ENCODE peak calls at places on chromosomes 4 and X, in ten cellular contexts. One of them, this sample, is unnamed.
A peak's percentile ranks its signal among the peaks of the same experiment; 100 is the strongest.

GRCh38 chrX:110116581-110116980 is 113.7 kb downstream of the TMEM164 start:
- DNase-seq in stimulated activated CD4-positive, alpha-beta T cell treated with anti-CD3 and anti-CD28 coated beads, Interleukin-1b, Interleukin-23, amount 100 ng/mL, for 48 hours: no peak
- DNase-seq in germinal center: no peak
- DNase-seq in IMR-90: no peak
- DNase-seq in fibroblast of the aortic adventitia: no peak
- DNase-seq in upper lobe of right lung: no peak
- DNase-seq in A172: no peak
- DNase-seq in AG04450: no peak
- DNase-seq in caudate nucleus: no peak
- DNase-seq in left cardiac atrium: no peak
- DNase-seq in this sample: no peak

GRCh38 chrX:134171661-134172587 is 65.1 kb upstream of the CCDC160 start:
- DNase-seq in IMR-90: no peak
- DNase-seq in AG04450: no peak
- DNase-seq in fibroblast of the aortic adventitia: no peak
- DNase-seq in left cardiac atrium: peak; percentile 39
- DNase-seq in stimulated activated CD4-positive, alpha-beta T cell treated with anti-CD3 and anti-CD28 coated beads, Interleukin-1b, Interleukin-23, amount 100 ng/mL, for 48 hours: peak; percentile 53
- DNase-seq in caudate nucleus: no peak
- DNase-seq in germinal center: peak; percentile 5
- DNase-seq in upper lobe of right lung: peak; percentile 61
- DNase-seq in A172: no peak
- DNase-seq in this sample: no peak

GRCh38 chr4:96228463-96228862 is 388.6 kb downstream of the PDHA2 start:
- DNase-seq in caudate nucleus: no peak
- DNase-seq in upper lobe of right lung: no peak
- DNase-seq in germinal center: no peak
- DNase-seq in left cardiac atrium: no peak
- DNase-seq in AG04450: no peak
- DNase-seq in IMR-90: no peak
- DNase-seq in fibroblast of the aortic adventitia: no peak
- DNase-seq in A172: no peak
- DNase-seq in stimulated activated CD4-positive, alpha-beta T cell treated with anti-CD3 and anti-CD28 coated beads, Interleukin-1b, Interleukin-23, amount 100 ng/mL, for 48 hours: no peak
- DNase-seq in this sample: no peak

GRCh38 chrX:150848914-150849365 is 49.5 kb downstream of the CD99L2 start:
- DNase-seq in IMR-90: no peak
- DNase-seq in germinal center: no peak
- DNase-seq in upper lobe of right lung: peak; percentile 56
- DNase-seq in caudate nucleus: no peak
- DNase-seq in left cardiac atrium: no peak
- DNase-seq in stimulated activated CD4-positive, alpha-beta T cell treated with anti-CD3 and anti-CD28 coated beads, Interleukin-1b, Interleukin-23, amount 100 ng/mL, for 48 hours: no peak
- DNase-seq in AG04450: no peak
- DNase-seq in A172: no peak
- DNase-seq in fibroblast of the aortic adventitia: no peak
- DNase-seq in this sample: no peak

GRCh38 chr4:142925161-142925560 is 79.1 kb upstream of the INPP4B start:
- DNase-seq in upper lobe of right lung: no peak
- DNase-seq in left cardiac atrium: no peak
- DNase-seq in caudate nucleus: no peak
- DNase-seq in IMR-90: no peak
- DNase-seq in AG04450: no peak
- DNase-seq in germinal center: no peak
- DNase-seq in A172: no peak
- DNase-seq in stimulated activated CD4-positive, alpha-beta T cell treated with anti-CD3 and anti-CD28 coated beads, Interleukin-1b, Interleukin-23, amount 100 ng/mL, for 48 hours: no peak
- DNase-seq in fibroblast of the aortic adventitia: peak; percentile 4
- DNase-seq in this sample: no peak

GRCh38 chr4:138242076-138242829 is at the start of gene SLC7A11:
- DNase-seq in A172: peak; percentile 95
- DNase-seq in IMR-90: peak; percentile 100
- DNase-seq in fibroblast of the aortic adventitia: peak; percentile 99
- DNase-seq in stimulated activated CD4-positive, alpha-beta T cell treated with anti-CD3 and anti-CD28 coated beads, Interleukin-1b, Interleukin-23, amount 100 ng/mL, for 48 hours: peak; percentile 64
- DNase-seq in AG04450: peak; percentile 96
- DNase-seq in germinal center: peak; percentile 33
- DNase-seq in left cardiac atrium: peak; percentile 45
- DNase-seq in upper lobe of right lung: no peak
- DNase-seq in caudate nucleus: no peak
- DNase-seq in this sample: peak; percentile 99

GRCh38 chr4:52716364-52717151 is 34.7 kb downstream of the ERVMER34-1 start:
- DNase-seq in left cardiac atrium: no peak
- DNase-seq in IMR-90: no peak
- DNase-seq in AG04450: no peak
- DNase-seq in fibroblast of the aortic adventitia: no peak
- DNase-seq in germinal center: no peak
- DNase-seq in stimulated activated CD4-positive, alpha-beta T cell treated with anti-CD3 and anti-CD28 coated beads, Interleukin-1b, Interleukin-23, amount 100 ng/mL, for 48 hours: no peak
- DNase-seq in upper lobe of right lung: no peak
- DNase-seq in caudate nucleus: no peak
- DNase-seq in A172: no peak
- DNase-seq in this sample: no peak

GRCh38 chrX:13013353-13014110 is 30.9 kb downstream of the FAM9C start:
- DNase-seq in A172: no peak
- DNase-seq in stimulated activated CD4-positive, alpha-beta T cell treated with anti-CD3 and anti-CD28 coated beads, Interleukin-1b, Interleukin-23, amount 100 ng/mL, for 48 hours: no peak
- DNase-seq in AG04450: no peak
- DNase-seq in upper lobe of right lung: no peak
- DNase-seq in caudate nucleus: no peak
- DNase-seq in left cardiac atrium: peak; percentile 39
- DNase-seq in germinal center: peak; percentile 24
- DNase-seq in fibroblast of the aortic adventitia: no peak
- DNase-seq in IMR-90: no peak
- DNase-seq in this sample: no peak

GRCh38 chrX:150736478-150736877 is 43.3 kb downstream of the MTMR1 start:
- DNase-seq in A172: no peak
- DNase-seq in IMR-90: no peak
- DNase-seq in upper lobe of right lung: no peak
- DNase-seq in AG04450: no peak
- DNase-seq in fibroblast of the aortic adventitia: no peak
- DNase-seq in caudate nucleus: no peak
- DNase-seq in stimulated activated CD4-positive, alpha-beta T cell treated with anti-CD3 and anti-CD28 coated beads, Interleukin-1b, Interleukin-23, amount 100 ng/mL, for 48 hours: no peak
- DNase-seq in germinal center: peak; percentile 9
- DNase-seq in left cardiac atrium: no peak
- DNase-seq in this sample: no peak

GRCh38 chr4:138984647-138985046 is 30.9 kb upstream of the NOCT start:
- DNase-seq in upper lobe of right lung: no peak
- DNase-seq in caudate nucleus: no peak
- DNase-seq in fibroblast of the aortic adventitia: no peak
- DNase-seq in IMR-90: no peak
- DNase-seq in A172: no peak
- DNase-seq in AG04450: no peak
- DNase-seq in left cardiac atrium: no peak
- DNase-seq in germinal center: no peak
- DNase-seq in stimulated activated CD4-positive, alpha-beta T cell treated with anti-CD3 and anti-CD28 coated beads, Interleukin-1b, Interleukin-23, amount 100 ng/mL, for 48 hours: no peak
- DNase-seq in this sample: no peak

GRCh38 chrX:23813808-23814207 is 30.8 kb downstream of the SAT1 start:
- DNase-seq in caudate nucleus: no peak
- DNase-seq in left cardiac atrium: no peak
- DNase-seq in germinal center: no peak
- DNase-seq in upper lobe of right lung: no peak
- DNase-seq in IMR-90: no peak
- DNase-seq in A172: no peak
- DNase-seq in AG04450: no peak
- DNase-seq in fibroblast of the aortic adventitia: no peak
- DNase-seq in stimulated activated CD4-positive, alpha-beta T cell treated with anti-CD3 and anti-CD28 coated beads, Interleukin-1b, Interleukin-23, amount 100 ng/mL, for 48 hours: no peak
- DNase-seq in this sample: no peak

GRCh38 chr4:2251795-2252529 is 9.9 kb downstream of the MXD4 start:
- DNase-seq in AG04450: no peak
- DNase-seq in IMR-90: no peak
- DNase-seq in fibroblast of the aortic adventitia: no peak
- DNase-seq in A172: no peak
- DNase-seq in caudate nucleus: no peak
- DNase-seq in upper lobe of right lung: peak; percentile 52
- DNase-seq in stimulated activated CD4-positive, alpha-beta T cell treated with anti-CD3 and anti-CD28 coated beads, Interleukin-1b, Interleukin-23, amount 100 ng/mL, for 48 hours: peak; percentile 1
- DNase-seq in germinal center: no peak
- DNase-seq in left cardiac atrium: peak; percentile 18
- DNase-seq in this sample: no peak

GRCh38 chr4:25031077-25031606 is 396 bp upstream of the LGI2 start:
- DNase-seq in A172: no peak
- DNase-seq in stimulated activated CD4-positive, alpha-beta T cell treated with anti-CD3 and anti-CD28 coated beads, Interleukin-1b, Interleukin-23, amount 100 ng/mL, for 48 hours: no peak
- DNase-seq in IMR-90: no peak
- DNase-seq in left cardiac atrium: peak; percentile 42
- DNase-seq in caudate nucleus: no peak
- DNase-seq in germinal center: no peak
- DNase-seq in fibroblast of the aortic adventitia: peak; percentile 18
- DNase-seq in AG04450: no peak
- DNase-seq in upper lobe of right lung: no peak
- DNase-seq in this sample: no peak

GRCh38 chr4:99624141-99624719 is 33.4 kb downstream of the C4orf54 start:
- DNase-seq in fibroblast of the aortic adventitia: no peak
- DNase-seq in germinal center: no peak
- DNase-seq in A172: no peak
- DNase-seq in AG04450: no peak
- DNase-seq in stimulated activated CD4-positive, alpha-beta T cell treated with anti-CD3 and anti-CD28 coated beads, Interleukin-1b, Interleukin-23, amount 100 ng/mL, for 48 hours: peak; percentile 15
- DNase-seq in IMR-90: no peak
- DNase-seq in upper lobe of right lung: no peak
- DNase-seq in left cardiac atrium: no peak
- DNase-seq in caudate nucleus: no peak
- DNase-seq in this sample: no peak

GRCh38 chr4:111174331-111174730 is 551.5 kb upstream of the PITX2 start:
- DNase-seq in upper lobe of right lung: no peak
- DNase-seq in IMR-90: no peak
- DNase-seq in fibroblast of the aortic adventitia: peak; percentile 10
- DNase-seq in germinal center: no peak
- DNase-seq in left cardiac atrium: no peak
- DNase-seq in A172: peak; percentile 6
- DNase-seq in AG04450: no peak
- DNase-seq in caudate nucleus: no peak
- DNase-seq in stimulated activated CD4-positive, alpha-beta T cell treated with anti-CD3 and anti-CD28 coated beads, Interleukin-1b, Interleukin-23, amount 100 ng/mL, for 48 hours: no peak
- DNase-seq in this sample: peak; percentile 30

GRCh38 chr4:171265190-171265818 is 547.9 kb upstream of the GALNTL6 start:
- DNase-seq in A172: no peak
- DNase-seq in upper lobe of right lung: no peak
- DNase-seq in stimulated activated CD4-positive, alpha-beta T cell treated with anti-CD3 and anti-CD28 coated beads, Interleukin-1b, Interleukin-23, amount 100 ng/mL, for 48 hours: no peak
- DNase-seq in caudate nucleus: no peak
- DNase-seq in fibroblast of the aortic adventitia: no peak
- DNase-seq in IMR-90: no peak
- DNase-seq in AG04450: no peak
- DNase-seq in left cardiac atrium: no peak
- DNase-seq in germinal center: no peak
- DNase-seq in this sample: no peak

GRCh38 chr4:145177906-145178538 is 2.4 kb downstream of the OTUD4 start:
- DNase-seq in germinal center: no peak
- DNase-seq in IMR-90: peak; percentile 45
- DNase-seq in A172: peak; percentile 38
- DNase-seq in upper lobe of right lung: no peak
- DNase-seq in caudate nucleus: no peak
- DNase-seq in fibroblast of the aortic adventitia: peak; percentile 53
- DNase-seq in AG04450: no peak
- DNase-seq in left cardiac atrium: no peak
- DNase-seq in stimulated activated CD4-positive, alpha-beta T cell treated with anti-CD3 and anti-CD28 coated beads, Interleukin-1b, Interleukin-23, amount 100 ng/mL, for 48 hours: no peak
- DNase-seq in this sample: no peak

GRCh38 chrX:14934423-14934822 is 61.2 kb downstream of the MOSPD2 start:
- DNase-seq in upper lobe of right lung: no peak
- DNase-seq in germinal center: no peak
- DNase-seq in A172: no peak
- DNase-seq in caudate nucleus: no peak
- DNase-seq in stimulated activated CD4-positive, alpha-beta T cell treated with anti-CD3 and anti-CD28 coated beads, Interleukin-1b, Interleukin-23, amount 100 ng/mL, for 48 hours: no peak
- DNase-seq in IMR-90: no peak
- DNase-seq in left cardiac atrium: no peak
- DNase-seq in fibroblast of the aortic adventitia: no peak
- DNase-seq in AG04450: no peak
- DNase-seq in this sample: no peak

GRCh38 chrX:141176586-141177451 is at the start of gene LDOC1:
- DNase-seq in stimulated activated CD4-positive, alpha-beta T cell treated with anti-CD3 and anti-CD28 coated beads, Interleukin-1b, Interleukin-23, amount 100 ng/mL, for 48 hours: peak; percentile 72
- DNase-seq in left cardiac atrium: peak; percentile 80
- DNase-seq in fibroblast of the aortic adventitia: peak; percentile 59
- DNase-seq in AG04450: peak; percentile 36
- DNase-seq in IMR-90: peak; percentile 71
- DNase-seq in upper lobe of right lung: peak; percentile 86
- DNase-seq in germinal center: peak; percentile 40
- DNase-seq in caudate nucleus: peak; percentile 8
- DNase-seq in A172: peak; percentile 55
- DNase-seq in this sample: peak; percentile 39

GRCh38 chrX:48028091-48028490 is 21.3 kb downstream of the SPACA5 start:
- DNase-seq in IMR-90: no peak
- DNase-seq in AG04450: no peak
- DNase-seq in fibroblast of the aortic adventitia: no peak
- DNase-seq in left cardiac atrium: no peak
- DNase-seq in caudate nucleus: no peak
- DNase-seq in stimulated activated CD4-positive, alpha-beta T cell treated with anti-CD3 and anti-CD28 coated beads, Interleukin-1b, Interleukin-23, amount 100 ng/mL, for 48 hours: no peak
- DNase-seq in germinal center: no peak
- DNase-seq in A172: no peak
- DNase-seq in upper lobe of right lung: no peak
- DNase-seq in this sample: no peak

GRCh38 chr4:48746608-48747374 is 33.3 kb downstream of the FRYL start:
- DNase-seq in stimulated activated CD4-positive, alpha-beta T cell treated with anti-CD3 and anti-CD28 coated beads, Interleukin-1b, Interleukin-23, amount 100 ng/mL, for 48 hours: no peak
- DNase-seq in A172: no peak
- DNase-seq in caudate nucleus: no peak
- DNase-seq in upper lobe of right lung: no peak
- DNase-seq in left cardiac atrium: no peak
- DNase-seq in IMR-90: no peak
- DNase-seq in AG04450: no peak
- DNase-seq in germinal center: no peak
- DNase-seq in fibroblast of the aortic adventitia: no peak
- DNase-seq in this sample: no peak

GRCh38 chr4:185566972-185567749 is 31.9 kb upstream of the PDLIM3 start:
- DNase-seq in upper lobe of right lung: no peak
- DNase-seq in AG04450: peak; percentile 65
- DNase-seq in germinal center: no peak
- DNase-seq in left cardiac atrium: peak; percentile 67
- DNase-seq in fibroblast of the aortic adventitia: peak; percentile 91
- DNase-seq in caudate nucleus: no peak
- DNase-seq in IMR-90: peak; percentile 90
- DNase-seq in stimulated activated CD4-positive, alpha-beta T cell treated with anti-CD3 and anti-CD28 coated beads, Interleukin-1b, Interleukin-23, amount 100 ng/mL, for 48 hours: no peak
- DNase-seq in A172: no peak
- DNase-seq in this sample: peak; percentile 79

GRCh38 chr4:45693746-45694145 is 430.1 kb downstream of the GABRG1 start:
- DNase-seq in IMR-90: no peak
- DNase-seq in upper lobe of right lung: no peak
- DNase-seq in left cardiac atrium: no peak
- DNase-seq in fibroblast of the aortic adventitia: no peak
- DNase-seq in AG04450: no peak
- DNase-seq in germinal center: no peak
- DNase-seq in A172: no peak
- DNase-seq in stimulated activated CD4-positive, alpha-beta T cell treated with anti-CD3 and anti-CD28 coated beads, Interleukin-1b, Interleukin-23, amount 100 ng/mL, for 48 hours: no peak
- DNase-seq in caudate nucleus: no peak
- DNase-seq in this sample: no peak

GRCh38 chrX:13048265-13048664 is 3.8 kb upstream of the FAM9C start:
- DNase-seq in A172: no peak
- DNase-seq in caudate nucleus: no peak
- DNase-seq in fibroblast of the aortic adventitia: no peak
- DNase-seq in AG04450: no peak
- DNase-seq in upper lobe of right lung: no peak
- DNase-seq in germinal center: no peak
- DNase-seq in IMR-90: peak; percentile 65
- DNase-seq in stimulated activated CD4-positive, alpha-beta T cell treated with anti-CD3 and anti-CD28 coated beads, Interleukin-1b, Interleukin-23, amount 100 ng/mL, for 48 hours: no peak
- DNase-seq in left cardiac atrium: no peak
- DNase-seq in this sample: peak; percentile 10

GRCh38 chrX:55161581-55161980 is 58.6 kb upstream of the PAGE5 start:
- DNase-seq in stimulated activated CD4-positive, alpha-beta T cell treated with anti-CD3 and anti-CD28 coated beads, Interleukin-1b, Interleukin-23, amount 100 ng/mL, for 48 hours: no peak
- DNase-seq in IMR-90: no peak
- DNase-seq in AG04450: no peak
- DNase-seq in A172: no peak
- DNase-seq in upper lobe of right lung: no peak
- DNase-seq in germinal center: no peak
- DNase-seq in caudate nucleus: no peak
- DNase-seq in left cardiac atrium: no peak
- DNase-seq in fibroblast of the aortic adventitia: peak; percentile 4
- DNase-seq in this sample: no peak

GRCh38 chr4:1991596-1992434 is 17.0 kb downstream of the NELFA start:
- DNase-seq in stimulated activated CD4-positive, alpha-beta T cell treated with anti-CD3 and anti-CD28 coated beads, Interleukin-1b, Interleukin-23, amount 100 ng/mL, for 48 hours: no peak
- DNase-seq in A172: no peak
- DNase-seq in caudate nucleus: no peak
- DNase-seq in germinal center: no peak
- DNase-seq in IMR-90: no peak
- DNase-seq in AG04450: no peak
- DNase-seq in fibroblast of the aortic adventitia: no peak
- DNase-seq in upper lobe of right lung: peak; percentile 64
- DNase-seq in left cardiac atrium: no peak
- DNase-seq in this sample: no peak

GRCh38 chr4:821181-821591 is 4.7 kb downstream of the CPLX1 start:
- DNase-seq in fibroblast of the aortic adventitia: no peak
- DNase-seq in IMR-90: no peak
- DNase-seq in upper lobe of right lung: peak; percentile 40
- DNase-seq in left cardiac atrium: no peak
- DNase-seq in A172: no peak
- DNase-seq in stimulated activated CD4-positive, alpha-beta T cell treated with anti-CD3 and anti-CD28 coated beads, Interleukin-1b, Interleukin-23, amount 100 ng/mL, for 48 hours: no peak
- DNase-seq in germinal center: no peak
- DNase-seq in caudate nucleus: no peak
- DNase-seq in AG04450: no peak
- DNase-seq in this sample: no peak

GRCh38 chr4:186900232-186900900 is 176.7 kb upstream of the FAT1 start:
- DNase-seq in left cardiac atrium: no peak
- DNase-seq in fibroblast of the aortic adventitia: peak; percentile 55
- DNase-seq in IMR-90: peak; percentile 87
- DNase-seq in germinal center: no peak
- DNase-seq in A172: peak; percentile 77
- DNase-seq in upper lobe of right lung: no peak
- DNase-seq in stimulated activated CD4-positive, alpha-beta T cell treated with anti-CD3 and anti-CD28 coated beads, Interleukin-1b, Interleukin-23, amount 100 ng/mL, for 48 hours: no peak
- DNase-seq in caudate nucleus: no peak
- DNase-seq in AG04450: peak; percentile 24
- DNase-seq in this sample: peak; percentile 84

This sample was measured in HFFc6.